ENCODE peak calls at places on chromosomes 5 and 9, in seven cellular contexts. One of them, this sample, is unnamed.
A peak's percentile ranks its signal among the peaks of the same experiment; 100 is the strongest.

GRCh38 chr9:69970001-69970531 is 73.6 kb upstream of the MAMDC2 start:
- DNase-seq in pancreas: no peak
- DNase-seq in astrocyte of the cerebellum: no peak
- DNase-seq in neural progenitor cell: peak; percentile 4
- DNase-seq in endodermal cell: no peak
- DNase-seq in HAP-1: peak; percentile 20
- DNase-seq in aorta: no peak
- DNase-seq in this sample: no peak

GRCh38 chr5:142929602-142930001 is 159.4 kb downstream of the ARHGAP26 start:
- DNase-seq in pancreas: no peak
- DNase-seq in astrocyte of the cerebellum: no peak
- DNase-seq in neural progenitor cell: no peak
- DNase-seq in endodermal cell: no peak
- DNase-seq in HAP-1: no peak
- DNase-seq in aorta: no peak
- DNase-seq in this sample: no peak

GRCh38 chr5:88820581-88820980 is 62.4 kb downstream of the MEF2C start:
- DNase-seq in pancreas: no peak
- DNase-seq in astrocyte of the cerebellum: no peak
- DNase-seq in neural progenitor cell: no peak
- DNase-seq in endodermal cell: no peak
- DNase-seq in HAP-1: no peak
- DNase-seq in aorta: no peak
- DNase-seq in this sample: no peak

GRCh38 chr5:143179126-143179740 is 224.3 kb downstream of the NR3C1 start:
- DNase-seq in pancreas: no peak
- DNase-seq in astrocyte of the cerebellum: no peak
- DNase-seq in neural progenitor cell: no peak
- DNase-seq in endodermal cell: no peak
- DNase-seq in HAP-1: no peak
- DNase-seq in aorta: no peak
- DNase-seq in this sample: no peak

GRCh38 chr5:156981481-156981880 is 18.5 kb upstream of the TIMD4 start:
- DNase-seq in pancreas: no peak
- DNase-seq in astrocyte of the cerebellum: no peak
- DNase-seq in neural progenitor cell: no peak
- DNase-seq in endodermal cell: no peak
- DNase-seq in HAP-1: no peak
- DNase-seq in aorta: no peak
- DNase-seq in this sample: no peak

GRCh38 chr5:170173227-170173626 is 59.6 kb upstream of the C5orf58 start:
- DNase-seq in pancreas: no peak
- DNase-seq in astrocyte of the cerebellum: no peak
- DNase-seq in neural progenitor cell: no peak
- DNase-seq in endodermal cell: no peak
- DNase-seq in HAP-1: no peak
- DNase-seq in aorta: no peak
- DNase-seq in this sample: no peak

GRCh38 chr5:80884851-80885697 is 75.1 kb upstream of the RASGRF2 start:
- DNase-seq in pancreas: no peak
- DNase-seq in astrocyte of the cerebellum: no peak
- DNase-seq in neural progenitor cell: no peak
- DNase-seq in endodermal cell: no peak
- DNase-seq in HAP-1: no peak
- DNase-seq in aorta: no peak
- DNase-seq in this sample: no peak

GRCh38 chr9:5178126-5178805 is 7.2 kb downstream of the INSL6 start:
- DNase-seq in pancreas: no peak
- DNase-seq in astrocyte of the cerebellum: no peak
- DNase-seq in neural progenitor cell: no peak
- DNase-seq in endodermal cell: no peak
- DNase-seq in HAP-1: no peak
- DNase-seq in aorta: no peak
- DNase-seq in this sample: peak; percentile 55

GRCh38 chr5:55123365-55123764 is 20.9 kb downstream of the GZMA start:
- DNase-seq in pancreas: no peak
- DNase-seq in astrocyte of the cerebellum: no peak
- DNase-seq in neural progenitor cell: no peak
- DNase-seq in endodermal cell: no peak
- DNase-seq in HAP-1: no peak
- DNase-seq in aorta: no peak
- DNase-seq in this sample: no peak

GRCh38 chr5:116002116-116002906 is 30.0 kb upstream of the ARL14EPL start:
- DNase-seq in pancreas: no peak
- DNase-seq in astrocyte of the cerebellum: no peak
- DNase-seq in neural progenitor cell: no peak
- DNase-seq in endodermal cell: no peak
- DNase-seq in HAP-1: no peak
- DNase-seq in aorta: no peak
- DNase-seq in this sample: no peak

GRCh38 chr5:3601060-3601710 is 5.6 kb downstream of the IRX1 start:
- DNase-seq in pancreas: no peak
- DNase-seq in astrocyte of the cerebellum: no peak
- DNase-seq in neural progenitor cell: peak; percentile 53
- DNase-seq in endodermal cell: no peak
- DNase-seq in HAP-1: no peak
- DNase-seq in aorta: no peak
- DNase-seq in this sample: no peak
- H3K4me3 ChIP-seq in pancreas: no peak overlapping the region
- H3K4me3 ChIP-seq in astrocyte of the cerebellum: peak overlapping the region; percentile 70
- H3K4me3 ChIP-seq in neural progenitor cell: peak overlapping the region; percentile 49
- H3K4me3 ChIP-seq in endodermal cell: peak overlapping the region; percentile 60
- H3K4me3 ChIP-seq in HAP-1: no peak overlapping the region
- H3K4me3 ChIP-seq in aorta: peak overlapping the region; percentile 14
- H3K4me3 ChIP-seq in this sample: no peak overlapping the region

GRCh38 chr9:89408628-89409101 is 89.2 kb downstream of the SEMA4D start:
- DNase-seq in pancreas: no peak
- DNase-seq in astrocyte of the cerebellum: no peak
- DNase-seq in neural progenitor cell: no peak
- DNase-seq in endodermal cell: no peak
- DNase-seq in HAP-1: no peak
- DNase-seq in aorta: no peak
- DNase-seq in this sample: peak; percentile 94
- H3K4me3 ChIP-seq in pancreas: no peak overlapping the region
- H3K4me3 ChIP-seq in astrocyte of the cerebellum: no peak overlapping the region
- H3K4me3 ChIP-seq in neural progenitor cell: no peak overlapping the region
- H3K4me3 ChIP-seq in endodermal cell: no peak overlapping the region
- H3K4me3 ChIP-seq in HAP-1: no peak overlapping the region
- H3K4me3 ChIP-seq in aorta: no peak overlapping the region
- H3K4me3 ChIP-seq in this sample: peak overlapping the region; percentile 36

GRCh38 chr5:39199335-39199734 is 20.0 kb downstream of the FYB1 start:
- DNase-seq in pancreas: no peak
- DNase-seq in astrocyte of the cerebellum: no peak
- DNase-seq in neural progenitor cell: no peak
- DNase-seq in endodermal cell: no peak
- DNase-seq in HAP-1: no peak
- DNase-seq in aorta: no peak
- DNase-seq in this sample: no peak
- H3K4me3 ChIP-seq in pancreas: no peak overlapping the region
- H3K4me3 ChIP-seq in astrocyte of the cerebellum: no peak overlapping the region
- H3K4me3 ChIP-seq in neural progenitor cell: no peak overlapping the region
- H3K4me3 ChIP-seq in endodermal cell: no peak overlapping the region
- H3K4me3 ChIP-seq in HAP-1: no peak overlapping the region
- H3K4me3 ChIP-seq in aorta: no peak overlapping the region
- H3K4me3 ChIP-seq in this sample: peak overlapping the region; percentile 77

GRCh38 chr9:91428431-91428830 is 4.8 kb upstream of the NFIL3 start:
- DNase-seq in pancreas: no peak
- DNase-seq in astrocyte of the cerebellum: no peak
- DNase-seq in neural progenitor cell: no peak
- DNase-seq in endodermal cell: no peak
- DNase-seq in HAP-1: no peak
- DNase-seq in aorta: no peak
- DNase-seq in this sample: no peak
- H3K4me3 ChIP-seq in pancreas: no peak overlapping the region
- H3K4me3 ChIP-seq in astrocyte of the cerebellum: no peak overlapping the region
- H3K4me3 ChIP-seq in neural progenitor cell: no peak overlapping the region
- H3K4me3 ChIP-seq in endodermal cell: no peak overlapping the region
- H3K4me3 ChIP-seq in HAP-1: no peak overlapping the region
- H3K4me3 ChIP-seq in aorta: no peak overlapping the region
- H3K4me3 ChIP-seq in this sample: no peak overlapping the region